ENCODE peak calls at places on chromosome 15, in seven cellular contexts. G is stomach, E is sigmoid colon, O is uterus, Q is adrenal gland, W is tibial nerve, S is body of pancreas. X is an unnamed sample.

GRCh38 chr15:61062268-61062667 is 166.8 kb downstream of the RORA start:
- DNase-seq in G (no peak), E (no peak), O (no peak), Q (no peak), W (no peak), S (no peak), X (no peak)

GRCh38 chr15:41930221-41930866 is 36.5 kb upstream of the SPTBN5 start:
- DNase-seq in G (no peak), E (no peak), O (no peak), Q (peak; percentile 58), W (peak; percentile 52), S (no peak), X (no peak)

GRCh38 chr15:65032823-65033537 is 3.5 kb upstream of the MTFMT start:
- DNase-seq in G (peak; percentile 68), E (peak; percentile 74), O (peak; percentile 65), Q (peak; percentile 67), W (no peak), S (peak; percentile 70), X (peak; percentile 71)

GRCh38 chr15:26844901-26845300 is 22.0 kb upstream of the GABRA5 start:
- DNase-seq in G (no peak), E (no peak), O (no peak), Q (no peak), W (no peak), S (no peak), X (no peak)

GRCh38 chr15:31177936-31178335 is 76.4 kb upstream of the TRPM1 start:
- DNase-seq in G (no peak), E (no peak), O (no peak), Q (no peak), W (no peak), S (no peak), X (no peak)

GRCh38 chr15:64288999-64289398 is 67.0 kb downstream of the CSNK1G1 start:
- DNase-seq in G (no peak), E (no peak), O (no peak), Q (no peak), W (no peak), S (no peak), X (no peak)

GRCh38 chr15:30001592-30001991 is 81.2 kb upstream of the GOLGA8J start:
- DNase-seq in G (no peak), E (no peak), O (no peak), Q (no peak), W (no peak), S (no peak), X (no peak)

GRCh38 chr15:100768501-100768931 is 111.1 kb upstream of the ALDH1A3 start:
- DNase-seq in G (no peak), E (no peak), O (no peak), Q (no peak), W (no peak), S (no peak), X (no peak)

GRCh38 chr15:64096486-64097431 is 977 bp downstream of the SNX1 start:
- DNase-seq in G (no peak), E (no peak), O (no peak), Q (no peak), W (no peak), S (no peak), X (peak; percentile 73)

GRCh38 chr15:25947336-25948080 is 84.4 kb upstream of the ATP10A start:
- DNase-seq in G (no peak), E (no peak), O (no peak), Q (no peak), W (no peak), S (peak; percentile 38), X (no peak)

GRCh38 chr15:29316422-29316821 is 46.8 kb upstream of the NSMCE3 start:
- DNase-seq in G (no peak), E (no peak), O (no peak), Q (no peak), W (no peak), S (no peak), X (no peak)

GRCh38 chr15:41790756-41791546 is 16.7 kb downstream of the MAPKBP1 start:
- DNase-seq in G (no peak), E (no peak), O (peak; percentile 36), Q (no peak), W (no peak), S (no peak), X (no peak)

GRCh38 chr15:55685292-55685691 is 57.7 kb downstream of the PRTG start:
- DNase-seq in G (no peak), E (no peak), O (no peak), Q (no peak), W (no peak), S (no peak), X (no peak)

GRCh38 chr15:48855501-48856440 is 22.2 kb upstream of the EID1 start:
- DNase-seq in G (no peak), E (no peak), O (peak; percentile 24), Q (peak; percentile 55), W (peak; percentile 42), S (peak; percentile 53), X (peak; percentile 46)

GRCh38 chr15:61404567-61404966 is 175.5 kb upstream of the RORA start:
- DNase-seq in G (no peak), E (no peak), O (no peak), Q (no peak), W (no peak), S (no peak), X (no peak)

GRCh38 chr15:31265871-31266711 is 60.5 kb upstream of the KLF13 start:
- DNase-seq in G (peak; percentile 59), E (peak; percentile 75), O (peak; percentile 13), Q (peak; percentile 49), W (peak; percentile 45), S (no peak), X (peak; percentile 99)

GRCh38 chr15:63482874-63483323 is 21.5 kb upstream of the USP3 start:
- DNase-seq in G (no peak), E (no peak), O (no peak), Q (no peak), W (no peak), S (no peak), X (no peak)

GRCh38 chr15:40295870-40296560 is 11.7 kb downstream of the PLCB2 start:
- DNase-seq in G (no peak), E (peak; percentile 74), O (no peak), Q (no peak), W (no peak), S (peak; percentile 86), X (no peak)

DNA sequence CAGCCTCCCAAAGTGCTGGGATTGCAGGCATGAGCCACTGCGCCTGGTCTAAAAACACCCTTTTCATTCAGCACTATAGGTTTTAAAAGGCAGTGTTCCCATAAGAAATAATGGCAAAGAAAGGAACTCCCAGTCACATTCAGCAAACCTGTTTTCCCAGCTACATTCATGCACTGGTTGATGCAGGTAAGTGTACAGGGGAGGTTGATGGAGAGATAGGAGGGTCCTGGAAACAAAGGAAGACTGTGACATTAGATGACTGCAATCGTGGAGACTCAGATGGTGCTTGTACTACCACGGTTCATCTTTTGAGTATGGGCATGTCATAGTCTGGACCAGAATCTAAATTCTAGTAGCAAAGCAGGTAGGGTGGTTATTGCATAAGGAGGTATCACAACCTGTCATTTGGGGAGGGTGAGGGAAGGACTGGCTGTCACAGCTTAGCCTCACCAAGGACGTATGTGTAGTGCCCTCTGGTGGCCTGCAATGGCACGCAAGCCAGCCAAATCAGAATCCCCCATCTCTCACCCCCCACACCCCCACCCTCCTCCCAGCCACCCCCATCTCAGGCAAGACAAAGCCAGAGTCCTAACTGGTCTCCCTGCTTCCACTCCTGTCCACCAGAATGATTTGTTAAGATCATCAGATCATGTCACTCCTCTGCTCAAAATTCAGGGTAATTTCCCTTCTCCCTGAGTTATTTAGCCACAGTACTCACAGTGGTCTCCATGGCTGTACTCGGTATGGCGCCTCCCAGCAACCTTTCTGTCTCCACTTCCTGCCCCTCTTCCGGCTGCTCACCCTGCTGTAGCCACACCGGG is 28.8 kb upstream of the UBL7 start:
- DNase-seq in G (peak; percentile 46), E (no peak), O (peak; percentile 22), Q (peak; percentile 54), W (peak; percentile 26), S (peak; percentile 56), X (peak; percentile 74)
- TF ChIP-seq POLR2A in G (no peak), E (no peak), O (no peak), Q (no peak), W (no peak), S (no peak), X (no peak)

GRCh38 chr15:95346856-95347255 is 983.6 kb upstream of the NR2F2 start:
- DNase-seq in G (no peak), E (no peak), O (no peak), Q (no peak), W (no peak), S (no peak), X (no peak)
- TF ChIP-seq POLR2A in G (no peak), E (no peak), O (no peak), Q (no peak), W (no peak), S (no peak), X (no peak)

DNA sequence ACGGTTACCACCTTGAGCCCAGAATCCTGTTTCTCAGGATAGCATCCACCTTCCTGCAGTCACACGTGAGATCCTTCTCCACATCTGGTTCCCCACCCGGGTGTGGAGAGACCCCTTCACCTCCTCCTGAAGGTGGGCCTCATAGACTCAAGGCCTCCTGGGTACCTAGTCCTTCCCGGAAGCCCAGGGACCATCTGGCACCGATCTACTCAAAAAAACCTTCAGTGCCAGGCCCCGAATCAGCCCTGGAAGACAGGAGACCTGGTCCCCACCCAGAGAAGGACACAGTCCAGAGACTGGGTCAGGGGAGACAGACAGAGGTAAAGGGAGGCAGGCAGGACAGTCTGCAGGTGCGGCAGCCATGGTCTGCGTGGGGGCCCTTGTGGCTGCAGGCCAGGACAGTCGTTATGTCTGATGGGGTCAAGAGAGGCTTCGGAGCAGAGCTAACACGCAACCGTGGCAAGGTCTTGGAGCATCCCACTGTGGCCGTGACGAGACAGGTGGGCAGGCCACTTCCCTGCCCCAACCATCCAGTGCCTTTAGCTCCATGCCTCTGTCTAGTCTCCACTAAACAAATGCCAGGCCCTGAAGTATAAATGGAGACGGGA is 112.2 kb upstream of the ABHD17C start:
- DNase-seq in G (no peak), E (peak; percentile 56), O (no peak), Q (no peak), W (no peak), S (no peak), X (no peak)
- TF ChIP-seq POLR2A in G (no peak), E (no peak), O (no peak), Q (no peak), W (no peak), S (no peak), X (no peak)

DNA sequence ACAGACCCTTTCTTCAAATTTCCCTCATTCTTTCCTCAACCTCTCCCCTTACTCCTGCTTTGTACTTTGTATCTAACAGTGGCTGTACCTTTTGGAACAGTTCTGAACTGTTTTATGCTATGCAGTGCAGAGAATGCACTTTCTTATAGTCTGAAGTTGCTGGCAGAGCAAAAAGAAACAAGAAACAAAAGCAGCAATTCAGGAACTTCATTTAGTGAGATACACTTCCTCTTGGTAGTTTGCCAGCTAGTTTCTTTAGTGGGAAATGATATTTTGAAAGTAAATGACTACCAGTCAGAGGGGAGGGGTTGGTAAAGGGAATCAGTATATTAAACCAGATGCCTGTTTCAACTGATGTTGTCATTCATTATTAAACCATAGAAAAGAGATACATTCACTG is 55.0 kb upstream of the CHD2 start:
- DNase-seq in G (no peak), E (no peak), O (no peak), Q (no peak), W (no peak), S (no peak), X (no peak)
- TF ChIP-seq POLR2A in G (no peak), E (no peak), O (no peak), Q (no peak), W (no peak), S (peak; percentile 30), X (no peak)

X was measured in erythroblast.